ENCODE peak calls at places on chromosomes 16 and 17, in five cellular contexts. One of them, this sample, is unnamed. For H3K36me3, the result is how much of the 10 kb centered on the place peaks cover.

GRCh38 chr17:47164263-47164662 is 24.8 kb downstream of the CDC27 start:
- DNase-seq in fibroblast of lung: no peak
- DNase-seq in hepatocyte: no peak
- DNase-seq in MM.1S: no peak
- DNase-seq in stomach: no peak
- DNase-seq in this sample: no peak

GRCh38 chr17:75832652-75833400 is 11.4 kb downstream of the UNC13D start:
- DNase-seq in hepatocyte: no peak
- DNase-seq in MM.1S: no peak
- DNase-seq in fibroblast of lung: no peak
- DNase-seq in stomach: no peak
- DNase-seq in this sample: no peak

GRCh38 chr17:751269-752001 is 629 bp downstream of the GEMIN4 start:
- DNase-seq in stomach: peak
- DNase-seq in fibroblast of lung: peak
- DNase-seq in hepatocyte: peak
- DNase-seq in MM.1S: peak
- DNase-seq in this sample: peak

GRCh38 chr17:48611213-48611612 is 396 bp upstream of the HOXB7 start:
- DNase-seq in stomach: no peak
- DNase-seq in hepatocyte: no peak
- DNase-seq in fibroblast of lung: no peak
- DNase-seq in MM.1S: no peak
- DNase-seq in this sample: no peak

GRCh38 chr16:81005644-81006471 is 827 bp downstream of the CMC2 start:
- DNase-seq in hepatocyte: peak
- DNase-seq in MM.1S: peak
- DNase-seq in stomach: no peak
- DNase-seq in fibroblast of lung: no peak
- DNase-seq in this sample: peak

GRCh38 chr17:55770220-55770870 is 19.5 kb downstream of the PCTP start:
- DNase-seq in fibroblast of lung: peak
- DNase-seq in MM.1S: peak
- DNase-seq in hepatocyte: peak
- DNase-seq in stomach: no peak
- DNase-seq in this sample: no peak

GRCh38 chr16:54194008-54194731 is 92.4 kb downstream of the IRX3 start:
- DNase-seq in stomach: peak
- DNase-seq in hepatocyte: no peak
- DNase-seq in MM.1S: no peak
- DNase-seq in fibroblast of lung: peak
- DNase-seq in this sample: peak

GRCh38 chr17:72107100-72107499 is 13.7 kb upstream of the SOX9 start:
- DNase-seq in hepatocyte: no peak
- DNase-seq in stomach: no peak
- DNase-seq in MM.1S: no peak
- DNase-seq in fibroblast of lung: no peak
- DNase-seq in this sample: no peak

GRCh38 chr16:22400899-22401298 is 26.5 kb upstream of the CDR2 start:
- DNase-seq in hepatocyte: no peak
- DNase-seq in MM.1S: no peak
- DNase-seq in fibroblast of lung: no peak
- DNase-seq in stomach: no peak
- DNase-seq in this sample: no peak

GRCh38 chr17:13599168-13599577 is 2.6 kb downstream of the HS3ST3A1 start:
- DNase-seq in fibroblast of lung: no peak
- DNase-seq in MM.1S: no peak
- DNase-seq in hepatocyte: no peak
- DNase-seq in stomach: no peak
- DNase-seq in this sample: no peak
- H3K4me3 ChIP-seq in fibroblast of lung: peak
- H3K4me3 ChIP-seq in MM.1S: no peak
- H3K4me3 ChIP-seq in hepatocyte: no peak
- H3K4me3 ChIP-seq in stomach: no peak
- H3K4me3 ChIP-seq in this sample: no peak

GRCh38 chr17:2395258-2396170 is 5.3 kb downstream of the MNT start:
- DNase-seq in fibroblast of lung: peak
- DNase-seq in MM.1S: no peak
- DNase-seq in hepatocyte: peak
- DNase-seq in stomach: no peak
- DNase-seq in this sample: no peak

GRCh38 chr17:2393184-2393953 is 7.5 kb downstream of the MNT start:
- DNase-seq in stomach: peak
- DNase-seq in MM.1S: peak
- DNase-seq in hepatocyte: peak
- DNase-seq in fibroblast of lung: peak
- DNase-seq in this sample: peak

GRCh38 chr17:2392252-2393183 is 8.3 kb downstream of the MNT start:
- DNase-seq in fibroblast of lung: peak
- DNase-seq in MM.1S: peak
- DNase-seq in stomach: peak
- DNase-seq in hepatocyte: peak
- DNase-seq in this sample: peak

GRCh38 chr17:2394775-2395191 is 6.1 kb downstream of the MNT start:
- DNase-seq in fibroblast of lung: no peak
- DNase-seq in stomach: no peak
- DNase-seq in hepatocyte: no peak
- DNase-seq in MM.1S: no peak
- DNase-seq in this sample: no peak

DNA sequence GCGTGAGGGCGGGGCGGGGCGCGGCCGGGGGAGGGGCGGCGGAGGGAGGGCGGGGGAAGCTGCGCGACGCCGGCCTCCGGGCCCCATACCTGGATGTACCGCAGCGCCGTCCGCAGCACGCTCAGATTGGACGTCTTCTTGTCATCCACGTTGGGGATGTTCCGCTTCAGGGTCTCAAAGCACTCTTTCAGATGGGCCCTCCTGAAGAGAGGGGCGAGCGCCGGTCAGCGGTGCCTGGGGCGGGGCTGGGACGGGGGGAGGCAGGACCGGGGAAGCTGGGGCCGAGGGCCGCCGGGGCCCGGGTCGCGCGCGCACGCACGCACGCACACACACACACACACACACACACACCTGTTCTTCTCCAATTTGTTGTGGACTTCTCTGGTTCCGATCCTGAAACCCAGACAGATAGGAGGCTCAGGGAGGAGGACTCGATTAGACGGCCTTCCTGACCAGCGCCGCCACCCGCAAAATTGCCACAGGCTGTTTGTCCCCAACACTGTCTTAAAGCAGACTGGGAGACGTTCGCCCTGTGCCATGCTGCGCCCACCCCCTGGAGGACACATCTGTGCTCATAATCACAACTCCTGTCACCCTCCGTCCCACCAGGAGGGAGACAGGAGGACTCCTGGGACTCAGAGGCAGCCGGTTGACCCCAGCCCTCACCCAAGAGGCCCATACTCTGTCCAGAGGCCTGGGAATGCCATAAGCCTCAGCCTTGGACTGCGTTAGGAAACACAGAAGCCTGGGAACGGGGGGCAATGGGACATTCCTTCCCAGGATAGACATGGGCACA is 6.7 kb downstream of the MNT start:
- DNase-seq in stomach: no peak
- DNase-seq in fibroblast of lung: no peak
- DNase-seq in hepatocyte: no peak
- DNase-seq in MM.1S: no peak
- DNase-seq in this sample: no peak
- H3K36me3 ChIP-seq in stomach: under half
- H3K36me3 ChIP-seq in fibroblast of lung: under half
- H3K36me3 ChIP-seq in hepatocyte: under half
- H3K36me3 ChIP-seq in MM.1S: under half
- H3K36me3 ChIP-seq in this sample: under half

DNA sequence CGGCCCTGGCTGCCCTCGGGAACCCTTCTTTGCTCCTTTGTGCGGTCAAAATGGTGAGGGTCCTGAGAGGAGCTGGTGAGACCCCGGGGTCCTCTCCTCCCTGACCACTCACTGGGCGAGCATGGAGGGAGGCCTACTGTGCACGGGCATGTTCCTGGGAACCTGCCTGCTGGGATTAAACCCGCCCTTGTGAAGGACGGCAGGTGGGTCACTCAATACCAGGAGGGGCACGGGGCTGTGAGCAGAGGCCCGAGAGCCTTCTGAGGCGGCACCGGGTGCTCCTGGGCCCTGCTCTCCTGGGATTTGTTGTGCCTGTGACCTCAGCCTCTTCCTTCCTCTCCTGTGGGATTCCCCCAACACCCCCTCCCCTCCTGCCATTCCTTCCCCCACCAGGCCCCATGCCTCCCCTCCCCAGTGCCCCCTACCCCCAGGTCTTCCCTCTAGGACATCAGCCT is 19.7 kb downstream of the METRNL start:
- DNase-seq in stomach: no peak
- DNase-seq in fibroblast of lung: no peak
- DNase-seq in hepatocyte: no peak
- DNase-seq in MM.1S: no peak
- DNase-seq in this sample: no peak
- H3K4me3 ChIP-seq in stomach: no peak
- H3K4me3 ChIP-seq in fibroblast of lung: no peak
- H3K4me3 ChIP-seq in hepatocyte: no peak
- H3K4me3 ChIP-seq in MM.1S: no peak
- H3K4me3 ChIP-seq in this sample: no peak

GRCh38 chr17:35774499-35774898 is 13.8 kb downstream of the C17orf50 start:
- DNase-seq in hepatocyte: peak
- DNase-seq in stomach: peak
- DNase-seq in fibroblast of lung: peak
- DNase-seq in MM.1S: no peak
- DNase-seq in this sample: peak

GRCh38 chr17:35775583-35775982 is 14.9 kb downstream of the C17orf50 start:
- DNase-seq in stomach: no peak
- DNase-seq in hepatocyte: no peak
- DNase-seq in MM.1S: no peak
- DNase-seq in fibroblast of lung: no peak
- DNase-seq in this sample: no peak

GRCh38 chr17:35773674-35774425 is 13.2 kb downstream of the C17orf50 start:
- DNase-seq in fibroblast of lung: no peak
- DNase-seq in MM.1S: no peak
- DNase-seq in hepatocyte: no peak
- DNase-seq in stomach: no peak
- DNase-seq in this sample: no peak

GRCh38 chr17:35775039-35775438 is 14.4 kb downstream of the C17orf50 start:
- DNase-seq in hepatocyte: no peak
- DNase-seq in fibroblast of lung: no peak
- DNase-seq in MM.1S: no peak
- DNase-seq in stomach: no peak
- DNase-seq in this sample: no peak

DNA sequence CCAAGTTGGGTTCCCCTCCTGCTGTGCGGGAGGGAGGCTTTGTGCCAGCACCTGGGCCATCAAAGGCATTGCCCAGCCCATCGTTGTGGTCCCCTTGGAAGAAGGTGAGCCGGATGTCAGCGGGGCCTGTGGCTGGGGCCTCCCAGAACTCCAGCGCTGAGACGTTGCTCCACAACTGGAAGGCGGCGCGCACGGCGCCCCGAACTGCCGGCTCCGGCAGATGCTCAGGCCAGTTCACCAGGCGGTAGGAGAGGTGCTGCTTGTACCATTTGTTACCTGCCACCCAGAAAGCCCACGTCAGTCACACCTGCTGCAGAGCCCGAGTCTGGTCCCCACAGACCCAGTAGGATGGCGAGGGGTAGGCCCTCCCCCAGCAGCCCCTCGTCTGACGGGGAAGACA is 12.4 kb downstream of the C17orf50 start:
- DNase-seq in stomach: no peak
- DNase-seq in hepatocyte: no peak
- DNase-seq in fibroblast of lung: no peak
- DNase-seq in MM.1S: no peak
- DNase-seq in this sample: no peak
- H3K36me3 ChIP-seq in stomach: under half
- H3K36me3 ChIP-seq in hepatocyte: under half
- H3K36me3 ChIP-seq in fibroblast of lung: under half
- H3K36me3 ChIP-seq in MM.1S: under half
- H3K36me3 ChIP-seq in this sample: under half